ENCODE peak calls at places on chromosomes 12 and 14, in ten cellular contexts. F is activated naive CD4-positive, alpha-beta T cell treated with anti-CD3 and anti-CD28 coated beads, Interleukin-2, amount 10 ng/mL, durations not matched to agents 7 days and 5 days; R is mesothelial cell of epicardium; P is effector memory CD4-positive, alpha-beta T cell; M is NCI-H1092 treated with DMSO at 0.1 percent for 48 hours; U is H7; L is naive thymus-derived CD8-positive, alpha-beta T cell; V is left ventricle myocardium inferior; K is SW480; N is stimulated activated CD4-positive, alpha-beta T cell treated with anti-CD3 and anti-CD28 coated beads, Interleukin-1b, Interleukin-23, amount 100 ng/mL, for 1 hour. D is an unnamed sample.

GRCh38 chr14:55585854-55586253 is 5.8 kb downstream of the KTN1 start:
- DNase-seq in V (no peak), U (no peak), K (no peak), M (no peak), P (no peak), R (no peak), L (no peak), F (no peak), N (no peak), D (no peak)

GRCh38 chr14:30681752-30682355 is 59.7 kb downstream of the SCFD1 start:
- DNase-seq in M (no peak), U (peak; percentile 16), L (no peak), P (no peak), K (peak; percentile 11), V (no peak), F (no peak), R (no peak), N (no peak), D (no peak)

GRCh38 chr12:14310866-14311265 is 54.6 kb upstream of the ATF7IP start:
- DNase-seq in L (no peak), F (no peak), V (no peak), K (no peak), P (no peak), M (no peak), R (no peak), U (no peak), N (no peak), D (no peak)

GRCh38 chr14:69344171-69344570 is 53.9 kb downstream of the ERH start:
- DNase-seq in N (no peak), V (no peak), M (no peak), L (no peak), F (no peak), P (no peak), K (no peak), U (no peak), R (no peak), D (no peak)

GRCh38 chr12:107318554-107318803 is 225.1 kb upstream of the CRY1 start:
- DNase-seq in U (no peak), M (no peak), N (no peak), F (no peak), P (peak; percentile 6), R (no peak), L (no peak), V (no peak), K (no peak), D (no peak)

GRCh38 chr14:81453166-81453766 is 53.1 kb upstream of the STON2 start:
- DNase-seq in R (no peak), V (no peak), L (peak; percentile 17), K (peak; percentile 62), P (peak; percentile 27), N (no peak), M (peak; percentile 37), F (peak; percentile 62), U (peak; percentile 44), D (peak; percentile 8)

GRCh38 chr12:121990692-121991603 is 30.7 kb upstream of the BCL7A start:
- DNase-seq in V (no peak), N (no peak), U (no peak), P (no peak), L (no peak), F (no peak), R (no peak), K (no peak), M (no peak), D (no peak)

GRCh38 chr12:115383668-115384067 is 699.7 kb upstream of the TBX3 start:
- DNase-seq in L (no peak), U (no peak), R (no peak), V (no peak), M (no peak), K (no peak), F (no peak), P (no peak), N (no peak), D (peak; percentile 80)

GRCh38 chr12:116189692-116190091 is 87.8 kb downstream of the MED13L start:
- DNase-seq in K (no peak), U (no peak), R (no peak), P (no peak), M (no peak), V (no peak), F (no peak), N (no peak), L (no peak), D (no peak)

GRCh38 chr12:24378548-24379011 is 429.1 kb upstream of the SOX5 start:
- DNase-seq in P (no peak), V (no peak), M (peak; percentile 32), K (no peak), F (no peak), R (no peak), L (no peak), U (peak; percentile 16), N (no peak), D (no peak)

GRCh38 chr12:2054091-2055018 is 1.6 kb downstream of the CACNA1C start:
- DNase-seq in K (peak; percentile 52), M (peak; percentile 64), N (no peak), V (no peak), L (no peak), F (no peak), U (peak; percentile 65), R (no peak), P (no peak), D (no peak)

GRCh38 chr12:8642775-8643174 is 19.9 kb downstream of the MFAP5 start:
- DNase-seq in N (no peak), V (no peak), P (no peak), L (no peak), R (no peak), K (no peak), U (no peak), F (no peak), M (no peak), D (no peak)

GRCh38 chr14:91940209-91940608 is 7.3 kb downstream of the FBLN5 start:
- DNase-seq in K (no peak), U (no peak), R (no peak), N (no peak), P (no peak), M (no peak), F (no peak), V (no peak), L (no peak), D (no peak)

GRCh38 chr12:60269611-60270269 is 673.9 kb downstream of the SLC16A7 start:
- DNase-seq in L (no peak), U (peak; percentile 5), P (no peak), N (no peak), K (no peak), R (no peak), M (no peak), V (no peak), F (no peak), D (no peak)

GRCh38 chr12:71661977-71662522 is 1.6 kb downstream of the ZFC3H1 start:
- DNase-seq in N (no peak), L (no peak), U (no peak), F (no peak), P (no peak), M (no peak), K (no peak), R (no peak), V (no peak), D (no peak)

GRCh38 chr14:90505531-90505930 is 108.7 kb downstream of the CALM1 start:
- DNase-seq in N (no peak), M (no peak), F (no peak), K (peak; percentile 63), L (no peak), U (peak; percentile 61), P (no peak), R (no peak), V (no peak), D (no peak)